ENCODE peak calls at places on chromosome 14, in five cellular contexts. P, H, X, E and Q are unnamed samples.

GRCh38 chr14:74913986-74914573 is 9.0 kb downstream of the RPS6KL1 start:
- DNase-seq in P (peak; percentile 58), X (peak; percentile 82), H (peak; percentile 68), E (peak; percentile 59), Q (peak; percentile 74)

GRCh38 chr14:99515301-99516155 is 34.3 kb downstream of the CCNK start:
- DNase-seq in H (no peak), E (no peak), P (no peak), X (no peak), Q (no peak)

GRCh38 chr14:92613008-92613658 is 99.6 kb downstream of the RIN3 start:
- DNase-seq in H (peak; percentile 47), E (peak; percentile 55), X (peak; percentile 30), P (peak; percentile 34), Q (no peak)

GRCh38 chr14:54690887-54691286 is 124.0 kb downstream of the SAMD4A start:
- DNase-seq in H (no peak), P (no peak), X (no peak), E (no peak), Q (no peak)

GRCh38 chr14:72619881-72620280 is 274.0 kb downstream of the DPF3 start:
- DNase-seq in X (no peak), E (no peak), H (no peak), P (no peak), Q (no peak)

GRCh38 chr14:24150993-24151392 is 3.7 kb downstream of the RNF31 start:
- DNase-seq in H (no peak), E (no peak), P (no peak), X (no peak), Q (no peak)

GRCh38 chr14:54133896-54134295 is 177.3 kb upstream of the BMP4 start:
- DNase-seq in P (peak; percentile 48), H (peak; percentile 32), X (no peak), E (peak; percentile 29), Q (no peak)

GRCh38 chr14:33359288-33359881 is 420.7 kb downstream of the NPAS3 start:
- DNase-seq in X (no peak), E (no peak), P (no peak), H (no peak), Q (no peak)

GRCh38 chr14:25090281-25090680 is 40.3 kb upstream of the STXBP6 start:
- DNase-seq in E (no peak), P (peak; percentile 47), H (no peak), X (no peak), Q (no peak)

GRCh38 chr14:102785598-102785963 is 8.3 kb downstream of the TRAF3 start:
- DNase-seq in E (no peak), H (no peak), X (no peak), P (no peak), Q (no peak)

GRCh38 chr14:57937681-57938080 is 71.8 kb upstream of the SLC35F4 start:
- DNase-seq in X (no peak), H (no peak), E (no peak), P (no peak), Q (no peak)

GRCh38 chr14:57637901-57638300 is 144.2 kb upstream of the CCDC198 start:
- DNase-seq in E (no peak), P (no peak), X (no peak), H (no peak), Q (no peak)

GRCh38 chr14:103500148-103500990 is 22.3 kb downstream of the CKB start:
- DNase-seq in H (peak; percentile 81), X (peak; percentile 90), P (peak; percentile 69), E (peak; percentile 86), Q (peak; percentile 88)

GRCh38 chr14:71290960-71291466 is 383.8 kb downstream of the PCNX1 start:
- DNase-seq in H (peak; percentile 46), P (peak; percentile 93), E (no peak), X (no peak), Q (no peak)

GRCh38 chr14:92987148-92987570 is 64.2 kb downstream of the CHGA start:
- DNase-seq in H (no peak), E (no peak), X (no peak), P (no peak), Q (no peak)

GRCh38 chr14:72888636-72889201 is 5.2 kb downstream of the DPF3 start:
- DNase-seq in P (peak; percentile 48), X (no peak), E (no peak), H (no peak), Q (no peak)

GRCh38 chr14:82422186-82422585 is 888.5 kb upstream of the SEL1L start:
- DNase-seq in E (no peak), H (no peak), X (no peak), P (no peak), Q (no peak)

GRCh38 chr14:59342516-59343484 is 122.4 kb downstream of the GPR135 start:
- DNase-seq in X (peak; percentile 38), P (peak; percentile 77), E (no peak), H (no peak), Q (no peak)

GRCh38 chr14:28754209-28754985 is 12.2 kb upstream of the FOXG1 start:
- DNase-seq in E (no peak), X (peak; percentile 21), P (peak; percentile 29), H (peak; percentile 40), Q (peak; percentile 71)

GRCh38 chr14:48665077-48665784 is 920.9 kb downstream of the RPS29 start:
- DNase-seq in X (no peak), E (no peak), H (no peak), P (peak; percentile 44), Q (no peak)

GRCh38 chr14:56341766-56342418 is 223.7 kb downstream of the PELI2 start:
- DNase-seq in X (no peak), P (peak; percentile 63), H (no peak), E (no peak), Q (peak; percentile 46)

GRCh38 chr14:47935332-47935731 is 259.9 kb upstream of the MDGA2 start:
- DNase-seq in H (no peak), X (no peak), P (no peak), E (no peak), Q (no peak)

GRCh38 chr14:64760146-64760755 is 56.0 kb downstream of the PLEKHG3 start:
- DNase-seq in P (peak; percentile 34), X (peak; percentile 31), H (peak; percentile 76), E (peak; percentile 60), Q (peak; percentile 36)

GRCh38 chr14:92549853-92550244 is 36.3 kb downstream of the RIN3 start:
- DNase-seq in H (no peak), X (peak; percentile 40), E (no peak), P (peak; percentile 50), Q (no peak)

GRCh38 chr14:74333909-74334308 is 14.4 kb upstream of the VRTN start:
- DNase-seq in H (no peak), E (no peak), P (peak; percentile 95), X (no peak), Q (peak; percentile 27)

GRCh38 chr14:27338012-27338411 is 740.2 kb upstream of the NOVA1 start:
- DNase-seq in P (no peak), E (no peak), X (no peak), H (no peak), Q (no peak)

GRCh38 chr14:51593397-51593796 is 58.3 kb upstream of the FRMD6 start:
- DNase-seq in H (no peak), X (no peak), E (no peak), P (no peak), Q (peak; percentile 3)

GRCh38 chr14:100578552-100578951 is 8.7 kb downstream of the BEGAIN start:
- DNase-seq in E (no peak), H (peak; percentile 20), X (no peak), P (no peak), Q (no peak)

GRCh38 chr14:74653386-74654138 is 41.5 kb upstream of the LTBP2 start:
- DNase-seq in P (peak; percentile 36), X (no peak), H (no peak), E (no peak), Q (no peak)

GRCh38 chr14:38128640-38129039 is 79.1 kb upstream of the SSTR1 start:
- DNase-seq in P (no peak), H (no peak), E (no peak), X (no peak), Q (no peak)

GRCh38 chr14:38129705-38130104 is 78.0 kb upstream of the SSTR1 start:
- DNase-seq in E (no peak), X (no peak), H (no peak), P (no peak), Q (no peak)

GRCh38 chr14:38127356-38127755 is 80.3 kb upstream of the SSTR1 start:
- DNase-seq in P (no peak), E (no peak), X (no peak), H (no peak), Q (no peak)

GRCh38 chr14:38127784-38128183 is 79.9 kb upstream of the SSTR1 start:
- DNase-seq in E (no peak), H (no peak), P (no peak), X (no peak), Q (no peak)

GRCh38 chr14:38129192-38129591 is 78.5 kb upstream of the SSTR1 start:
- DNase-seq in H (no peak), X (no peak), P (no peak), E (no peak), Q (no peak)
- H3K4me1 ChIP-seq in H (no peaks in the 10 kb centered on the region), X (no peaks in the 10 kb centered on the region), P (no peaks in the 10 kb centered on the region), E (no peaks in the 10 kb centered on the region), Q (no peaks in the 10 kb centered on the region)

DNA sequence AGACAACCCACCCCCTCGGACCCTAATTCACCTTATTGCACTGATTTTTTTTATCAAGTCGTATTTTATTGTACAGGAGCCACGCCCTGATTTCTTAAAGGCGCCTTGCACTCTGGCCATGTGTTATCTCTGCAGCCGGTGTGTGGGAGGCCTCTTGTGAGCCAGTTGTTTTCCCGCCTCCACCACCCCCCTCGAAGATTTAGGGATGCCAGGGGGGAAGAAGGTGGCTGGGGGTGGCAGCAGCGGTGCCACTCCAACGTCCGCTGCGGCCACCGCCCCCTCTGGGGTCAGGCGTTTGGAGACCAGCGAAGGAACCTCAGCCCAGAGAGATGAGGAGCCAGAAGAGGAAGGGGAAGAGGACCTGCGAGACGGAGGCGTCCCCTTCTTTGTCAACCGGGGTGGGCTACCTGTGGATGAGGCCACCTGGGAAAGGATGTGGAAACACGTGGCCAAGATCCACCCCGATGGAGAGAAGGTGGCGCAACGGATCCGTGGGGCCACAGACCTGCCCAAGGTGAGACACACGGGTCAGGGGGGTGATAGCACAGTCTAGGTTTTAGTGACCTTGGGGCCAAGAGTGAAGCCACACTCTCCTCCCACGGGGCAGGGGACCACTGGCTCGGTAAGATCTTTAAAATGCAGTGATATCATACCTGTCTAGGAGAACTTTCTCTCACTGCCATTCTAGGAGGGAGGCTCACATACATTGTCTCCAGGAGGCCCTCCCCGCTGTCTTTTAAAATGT is 1.5 kb downstream of the VASH1 start:
- DNase-seq in X (no peak), H (no peak), P (no peak), E (peak; percentile 28), Q (no peak)
- H3K4me3 ChIP-seq in X (peak overlapping the region; percentile 93), H (peak overlapping the region; percentile 78), P (peak overlapping the region; percentile 65), E (peak overlapping the region; percentile 83), Q (peak overlapping the region; percentile 72)

DNA sequence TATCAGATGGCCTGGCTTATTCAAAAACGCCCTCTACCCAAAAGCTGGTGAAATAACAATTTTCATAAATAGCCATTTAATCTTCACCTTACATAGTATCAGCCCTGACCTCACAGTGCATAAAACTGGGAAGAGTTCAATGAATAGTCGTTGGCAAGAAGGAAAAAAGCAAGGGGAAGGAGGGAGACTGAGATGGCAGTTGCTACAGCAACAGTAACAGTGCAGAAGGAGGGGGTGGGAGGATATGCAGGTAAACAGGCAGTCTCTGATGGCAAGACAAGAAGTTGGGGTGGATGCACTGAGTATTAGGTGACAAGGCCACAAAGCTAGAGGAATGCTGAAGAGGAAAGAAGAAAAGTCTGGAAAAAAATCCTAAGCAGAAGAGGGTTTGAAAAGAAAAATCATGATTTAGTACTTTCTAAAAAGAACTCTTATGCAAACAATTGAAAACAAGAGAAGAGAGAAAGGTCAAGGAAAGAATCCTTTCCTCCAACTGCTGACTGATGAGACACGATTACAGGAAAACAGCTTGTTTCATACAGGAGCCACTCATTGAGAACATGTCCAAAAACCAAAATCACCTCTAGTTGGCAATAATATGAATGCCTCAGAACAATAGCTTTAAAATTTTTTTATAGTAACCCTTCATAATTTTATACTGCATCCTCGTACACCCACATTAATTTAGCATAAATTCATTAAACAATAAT is 56.0 kb downstream of the DCAF5 start:
- DNase-seq in P (peak; percentile 28), H (no peak), X (no peak), E (no peak), Q (no peak)
- H3K4me1 ChIP-seq in P (peaks cover 14% of the 10 kb centered on the region), H (peaks cover 37% of the 10 kb centered on the region), X (peaks cover 21% of the 10 kb centered on the region), E (peaks cover 4% of the 10 kb centered on the region), Q (peaks cover 26% of the 10 kb centered on the region)

GRCh38 chr14:31536201-31536960 is 24.8 kb upstream of the NUBPL start:
- DNase-seq in H (no peak), P (no peak), X (no peak), E (no peak), Q (no peak)
- H3K4me3 ChIP-seq in H (no peak overlapping the region), P (no peak overlapping the region), X (no peak overlapping the region), E (no peak overlapping the region), Q (no peak overlapping the region)